ENCODE peak calls at places on chromosomes 5 and 9, in six cellular contexts. W is type B pancreatic cell, Z is hepatocyte, M is fibroblast of pulmonary artery, R is left ventricle myocardium inferior, B is AG09309. Y is an unnamed sample.

GRCh38 chr5:115559524-115559923 is 14.9 kb upstream of the FEM1C start:
- DNase-seq in R (no peak), B (no peak), W (no peak), M (peak), Z (no peak), Y (no peak)

GRCh38 chr9:101376117-101376866 is 8.5 kb downstream of the BAAT start:
- DNase-seq in B (peak), Z (no peak), M (peak), R (no peak), W (no peak), Y (no peak)

GRCh38 chr5:318341-318897 is 3.1 kb upstream of the AHRR start:
- DNase-seq in W (no peak), M (no peak), B (peak), Z (no peak), R (no peak), Y (no peak)

GRCh38 chr5:136079195-136079985 is 50.6 kb downstream of the TGFBI start:
- DNase-seq in Z (no peak), M (no peak), W (no peak), B (no peak), R (no peak), Y (no peak)

GRCh38 chr9:88280816-88281382 is 107.3 kb upstream of the SPIN1 start:
- DNase-seq in M (peak), B (no peak), R (no peak), Z (no peak), W (no peak), Y (no peak)

GRCh38 chr5:112907166-112907611 is 14.8 kb downstream of the REEP5 start:
- DNase-seq in M (no peak), Z (no peak), R (no peak), W (no peak), B (no peak), Y (no peak)

GRCh38 chr9:79667716-79668458 is 96.1 kb downstream of the TLE4 start:
- DNase-seq in B (no peak), Z (no peak), W (no peak), M (no peak), R (no peak), Y (no peak)

GRCh38 chr5:132687995-132688394 is 14.2 kb downstream of the IL4 start:
- DNase-seq in B (no peak), R (no peak), W (no peak), M (no peak), Z (no peak), Y (no peak)

GRCh38 chr5:106964102-106964501 is 706.6 kb downstream of the EFNA5 start:
- DNase-seq in R (no peak), W (no peak), B (no peak), Z (no peak), M (peak), Y (no peak)

GRCh38 chr9:83032065-83032625 is 30.8 kb downstream of the RASEF start:
- DNase-seq in M (no peak), R (no peak), W (no peak), Z (no peak), B (no peak), Y (no peak)

GRCh38 chr5:159825551-159826051 is 90.7 kb upstream of the ADRA1B start:
- DNase-seq in Z (no peak), R (no peak), M (peak), W (no peak), B (no peak), Y (no peak)

GRCh38 chr5:8807636-8808035 is 738.2 kb downstream of the SEMA5A start:
- DNase-seq in Z (no peak), R (no peak), B (no peak), W (no peak), M (peak), Y (no peak)

GRCh38 chr5:98424681-98425454 is 348.6 kb upstream of the RGMB start:
- DNase-seq in Z (no peak), B (peak), R (no peak), W (no peak), M (no peak), Y (peak)

GRCh38 chr5:122723606-122724352 is 51.1 kb upstream of the SNX2 start:
- DNase-seq in B (peak), R (no peak), M (peak), Z (no peak), W (no peak), Y (peak)

GRCh38 chr9:134325813-134326753 is at the start of gene RXRA:
- DNase-seq in Z (peak), R (peak), W (peak), B (no peak), M (peak), Y (peak)

GRCh38 chr9:109012009-109012875 is 1.1 kb downstream of the CTNNAL1 start:
- DNase-seq in W (no peak), M (peak), Z (peak), R (peak), B (peak), Y (peak)

GRCh38 chr9:134590240-134591081 is 51.1 kb upstream of the COL5A1 start:
- DNase-seq in Z (no peak), W (peak), M (peak), R (no peak), B (no peak), Y (no peak)

GRCh38 chr9:19156805-19157204 is 29.5 kb upstream of the PLIN2 start:
- DNase-seq in Z (no peak), W (no peak), M (peak), B (no peak), R (peak), Y (no peak)

GRCh38 chr5:96663608-96664007 is 1.4 kb downstream of the CAST start:
- DNase-seq in R (no peak), W (no peak), M (no peak), Z (no peak), B (no peak), Y (no peak)

GRCh38 chr5:113520429-113520828 is 6.9 kb downstream of the YTHDC2 start:
- DNase-seq in Z (no peak), W (no peak), R (no peak), B (no peak), M (peak), Y (no peak)

GRCh38 chr5:53063176-53063575 is 46.4 kb downstream of the MOCS2 start:
- DNase-seq in W (no peak), M (peak), Z (no peak), R (no peak), B (no peak), Y (no peak)

GRCh38 chr5:139747583-139748504 is 47.8 kb upstream of the PSD2 start:
- DNase-seq in R (peak), M (no peak), B (no peak), W (no peak), Z (peak), Y (no peak)

GRCh38 chr5:34869256-34869655 is 30.3 kb downstream of the TTC23L start:
- DNase-seq in R (no peak), M (no peak), B (no peak), Z (no peak), W (no peak), Y (no peak)

GRCh38 chr5:56669534-56670483 is 145.5 kb upstream of the MAP3K1 start:
- DNase-seq in M (peak), Z (peak), W (no peak), B (no peak), R (peak), Y (no peak)

GRCh38 chr9:134178781-134179551 is 14.6 kb upstream of the RNU6ATAC start:
- DNase-seq in B (no peak), M (peak), R (peak), Z (no peak), W (peak), Y (no peak)

GRCh38 chr5:39714036-39714698 is 289.4 kb upstream of the DAB2 start:
- DNase-seq in W (no peak), B (peak), Z (peak), R (no peak), M (peak), Y (peak)

GRCh38 chr9:84677080-84677479 is 7.6 kb downstream of the NTRK2 start:
- DNase-seq in M (no peak), Z (no peak), W (no peak), B (no peak), R (no peak), Y (no peak)

GRCh38 chr9:76419782-76420380 is 25.7 kb upstream of the RFK start:
- DNase-seq in R (no peak), Z (peak), B (no peak), W (no peak), M (peak), Y (no peak)

GRCh38 chr5:158084292-158084691 is 225.3 kb upstream of the CLINT1 start:
- DNase-seq in B (no peak), W (no peak), R (no peak), M (no peak), Z (no peak), Y (peak)

GRCh38 chr5:132380741-132381140 is 11.2 kb downstream of the SLC22A5 start:
- DNase-seq in M (no peak), B (no peak), W (no peak), R (no peak), Z (no peak), Y (no peak)

GRCh38 chr5:143061161-143061945 is 291.2 kb downstream of the ARHGAP26 start:
- DNase-seq in M (peak), R (no peak), W (no peak), B (no peak), Z (no peak), Y (peak)

GRCh38 chr5:72151169-72151568 is 43.9 kb downstream of the MAP1B start:
- DNase-seq in Z (no peak), M (no peak), W (no peak), B (no peak), R (no peak), Y (no peak)

GRCh38 chr5:36060516-36060885 is 6.2 kb downstream of the UGT3A2 start:
- DNase-seq in R (no peak), M (no peak), B (no peak), Z (no peak), W (no peak), Y (no peak)
- TF ChIP-seq CTCF in R (no peak), M (no peak), B (peak), Z (peak), W (peak), Y (peak)

GRCh38 chr5:171405615-171406014 is 13.8 kb upstream of the FGF18 start:
- DNase-seq in Z (no peak), W (no peak), M (peak), B (no peak), R (no peak), Y (no peak)
- TF ChIP-seq CTCF in Z (peak), W (peak), M (peak), B (peak), R (peak), Y (peak)

DNA sequence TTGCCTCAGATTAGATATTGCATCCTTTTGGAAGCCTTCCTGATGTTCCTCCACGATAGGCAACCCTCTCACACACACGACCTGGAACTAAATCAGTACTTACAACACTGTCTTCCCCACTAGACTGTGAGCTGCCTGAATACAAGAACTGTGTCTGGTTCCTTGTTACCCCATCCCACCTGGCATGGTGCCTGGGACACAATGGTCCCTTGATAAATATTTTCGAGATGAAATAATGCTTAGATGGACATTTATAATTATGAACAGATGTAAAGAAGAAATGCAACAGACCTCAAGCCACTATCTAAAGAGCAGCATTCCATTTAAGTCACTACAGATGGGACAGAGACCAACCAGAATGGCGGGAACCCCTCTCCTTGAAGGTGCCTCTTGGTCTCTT is 33.4 kb downstream of the OR1J1 start:
- DNase-seq in R (no peak), B (peak), W (no peak), Z (no peak), M (peak), Y (peak)
- TF ChIP-seq CTCF in R (no peak), B (no peak), W (no peak), Z (no peak), M (no peak), Y (no peak)

DNA sequence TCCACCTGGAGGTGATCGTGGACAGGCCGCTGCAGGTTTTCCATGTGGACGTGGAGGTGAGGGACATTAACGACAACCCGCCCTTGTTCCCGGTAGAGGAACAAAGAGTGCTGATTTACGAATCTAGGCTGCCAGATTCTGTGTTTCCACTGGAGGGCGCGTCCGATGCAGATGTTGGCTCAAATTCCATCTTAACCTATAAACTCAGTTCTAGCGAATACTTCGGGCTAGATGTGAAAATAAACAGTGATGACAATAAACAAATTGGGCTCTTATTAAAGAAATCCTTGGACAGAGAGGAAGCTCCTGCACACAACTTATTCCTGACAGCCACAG is 610 bp downstream of the PCDHA6 start:
- DNase-seq in B (no peak), M (no peak), R (no peak), W (no peak), Z (no peak), Y (no peak)
- TF ChIP-seq CTCF in B (peak), M (no peak), R (no peak), W (peak), Z (no peak), Y (no peak)

GRCh38 chr9:68685770-68686169 is 19.3 kb upstream of the PIP5K1B start:
- DNase-seq in B (no peak), W (no peak), Z (no peak), M (no peak), R (no peak), Y (no peak)
- TF ChIP-seq CTCF in B (peak), W (peak), Z (peak), M (peak), R (peak), Y (no peak)

GRCh38 chr5:130923543-130924159 is 241.4 kb downstream of the HINT1 start:
- DNase-seq in Z (no peak), B (peak), R (no peak), M (no peak), W (no peak), Y (no peak)
- TF ChIP-seq CTCF in Z (no peak), B (no peak), R (no peak), M (no peak), W (no peak), Y (no peak)

GRCh38 chr9:137051145-137051724 is 2.6 kb downstream of the ENTPD2 start:
- DNase-seq in W (no peak), B (no peak), R (no peak), Z (no peak), M (no peak), Y (no peak)

GRCh38 chr9:137048655-137049543 is 2.9 kb upstream of the NPDC1 start:
- DNase-seq in M (no peak), B (no peak), W (no peak), R (no peak), Z (no peak), Y (no peak)

GRCh38 chr9:137050570-137050969 is 3.3 kb downstream of the ENTPD2 start:
- DNase-seq in B (no peak), R (no peak), M (no peak), Z (no peak), W (no peak), Y (no peak)

GRCh38 chr9:137052293-137052692 is 1.6 kb downstream of the ENTPD2 start:
- DNase-seq in R (no peak), M (no peak), B (no peak), Z (no peak), W (no peak), Y (no peak)

DNA sequence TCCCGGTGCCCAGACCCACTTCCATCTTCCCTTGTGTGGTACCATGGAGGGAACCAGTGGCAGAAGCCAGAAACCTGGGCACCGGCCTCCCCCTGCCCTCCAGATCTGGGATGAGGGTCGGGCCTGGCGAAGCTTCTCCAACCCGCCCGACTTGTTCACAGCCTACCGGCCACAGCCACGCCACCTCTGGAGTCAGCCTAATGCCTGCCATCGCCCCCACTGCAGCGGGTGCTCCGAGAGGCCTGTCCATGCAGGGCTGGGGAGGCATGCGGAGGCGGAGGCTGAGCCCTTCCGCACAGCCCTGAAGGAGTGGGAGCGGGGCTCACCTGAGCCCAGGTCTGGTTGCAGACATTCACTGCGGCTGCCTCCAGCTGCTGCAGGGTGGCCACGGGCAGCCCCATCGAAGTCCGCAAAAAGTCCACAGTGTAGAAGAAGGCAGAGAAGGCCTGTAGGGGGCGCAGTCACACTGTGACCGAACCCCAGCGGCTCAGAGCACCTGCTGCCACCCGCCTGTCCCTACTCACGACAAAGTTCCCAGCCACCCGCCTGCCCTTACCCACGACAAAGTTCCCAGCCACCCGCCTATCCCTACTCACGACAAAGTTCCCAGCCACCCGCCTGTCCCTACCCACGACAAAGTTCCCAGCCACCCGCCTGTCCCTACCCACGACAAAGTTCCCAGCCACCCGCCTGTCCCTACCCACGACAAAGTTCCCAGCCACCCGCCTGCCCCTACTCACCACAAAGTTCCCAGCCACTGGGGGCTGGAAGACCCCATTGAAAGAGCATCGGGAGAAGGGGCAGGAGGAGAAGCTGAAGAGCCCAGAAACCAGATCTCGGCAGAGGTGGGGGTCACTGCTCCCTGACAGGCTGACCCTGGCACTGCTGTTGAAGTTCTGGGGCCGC is 3.8 kb upstream of the NPDC1 start:
- DNase-seq in M (peak), Z (peak), W (no peak), B (no peak), R (no peak), Y (no peak)
- TF ChIP-seq CTCF in M (peak), Z (peak), W (peak), B (peak), R (peak), Y (peak)

GRCh38 chr5:174736351-174736721 is 12.0 kb downstream of the MSX2 start:
- DNase-seq in B (peak), R (no peak), M (peak), W (no peak), Z (peak), Y (no peak)
- TF ChIP-seq CTCF in B (no peak), R (no peak), M (no peak), W (peak), Z (no peak), Y (no peak)

Y was measured in AG09319.